ENCODE peak calls at places on chromosome 14, in four cellular contexts. O, A, X and F are unnamed samples. For H3K4me1, the result is how much of the 10 kb centered on the place peaks cover.

GRCh38 chr14:31992051-31992450 is 85.1 kb upstream of the ARHGAP5 start:
- DNase-seq in O (no peak), A (no peak), X (no peak), F (no peak)

GRCh38 chr14:81193924-81194633 is 26.7 kb downstream of the GTF2A1 start:
- DNase-seq in O (no peak), A (no peak), X (no peak), F (no peak)

GRCh38 chr14:24428628-24429394 is 657 bp downstream of the CBLN3 start:
- DNase-seq in O (no peak), A (no peak), X (no peak), F (no peak)

GRCh38 chr14:103232338-103232808 is 101.7 kb upstream of the EIF5 start:
- DNase-seq in O (no peak), A (no peak), X (no peak), F (no peak)

GRCh38 chr14:77123381-77124344 is 17.9 kb downstream of the ZDHHC22 start:
- DNase-seq in O (peak), A (peak), X (peak), F (no peak)

GRCh38 chr14:90522585-90523191 is 125.9 kb downstream of the CALM1 start:
- DNase-seq in O (no peak), A (peak), X (peak), F (peak)

GRCh38 chr14:37587438-37587837 is 7.6 kb downstream of the FOXA1 start:
- DNase-seq in O (no peak), A (no peak), X (no peak), F (no peak)

GRCh38 chr14:79896009-79896408 is 315.3 kb downstream of the DIO2 start:
- DNase-seq in O (no peak), A (no peak), X (no peak), F (no peak)

GRCh38 chr14:34088918-34089317 is 138.0 kb upstream of the EGLN3 start:
- DNase-seq in O (no peak), A (no peak), X (no peak), F (no peak)

GRCh38 chr14:64253672-64254071 is 40.5 kb downstream of the ESR2 start:
- DNase-seq in O (no peak), A (no peak), X (no peak), F (peak)

GRCh38 chr14:102608064-102608446 is 15.6 kb downstream of the RCOR1 start:
- DNase-seq in O (no peak), A (no peak), X (no peak), F (no peak)

GRCh38 chr14:32331227-32331597 is 2.1 kb downstream of the AKAP6 start:
- DNase-seq in O (no peak), A (no peak), X (no peak), F (no peak)

GRCh38 chr14:34701808-34702207 is 12.6 kb downstream of the CFL2 start:
- DNase-seq in O (no peak), A (no peak), X (no peak), F (no peak)

GRCh38 chr14:99195602-99196309 is 76.2 kb downstream of the BCL11B start:
- DNase-seq in O (no peak), A (no peak), X (no peak), F (peak)

GRCh38 chr14:54253195-54253947 is 143.4 kb upstream of the CDKN3 start:
- DNase-seq in O (no peak), A (no peak), X (no peak), F (peak)

GRCh38 chr14:24037658-24038037 is 14.2 kb upstream of the CARMIL3 start:
- DNase-seq in O (no peak), A (no peak), X (no peak), F (no peak)

GRCh38 chr14:104295681-104296387 is 157.4 kb downstream of the KIF26A start:
- DNase-seq in O (peak), A (peak), X (no peak), F (no peak)

GRCh38 chr14:96617635-96618034 is 115.5 kb downstream of the PAPOLA start:
- DNase-seq in O (no peak), A (no peak), X (no peak), F (no peak)

GRCh38 chr14:100107236-100107635 is 42.0 kb downstream of the EVL start:
- DNase-seq in O (no peak), A (no peak), X (no peak), F (no peak)

GRCh38 chr14:85131523-85131922 is 398.4 kb upstream of the FLRT2 start:
- DNase-seq in O (no peak), A (no peak), X (no peak), F (no peak)

GRCh38 chr14:90301580-90302181 is 30.1 kb downstream of the NRDE2 start:
- DNase-seq in O (no peak), A (no peak), X (no peak), F (peak)

GRCh38 chr14:104140463-104141331 is 2.3 kb downstream of the KIF26A start:
- DNase-seq in O (peak), A (no peak), X (no peak), F (no peak)

GRCh38 chr14:81192594-81192993 is 28.2 kb downstream of the GTF2A1 start:
- DNase-seq in O (no peak), A (no peak), X (no peak), F (no peak)

GRCh38 chr14:93132472-93133065 is 16.8 kb upstream of the ITPK1 start:
- DNase-seq in O (no peak), A (no peak), X (no peak), F (no peak)

GRCh38 chr14:75339059-75339458 is 60.4 kb downstream of the FOS start:
- DNase-seq in O (no peak), A (no peak), X (no peak), F (peak)

GRCh38 chr14:101022121-101022520 is 118.6 kb upstream of the RTL1 start:
- DNase-seq in O (no peak), A (no peak), X (no peak), F (no peak)

GRCh38 chr14:63677891-63678379 is 36.3 kb upstream of the WDR89 start:
- DNase-seq in O (no peak), A (no peak), X (no peak), F (peak)

GRCh38 chr14:52015411-52016030 is 26.2 kb downstream of the RTRAF start:
- DNase-seq in O (no peak), A (no peak), X (no peak), F (no peak)

GRCh38 chr14:77139540-77140342 is 1.9 kb downstream of the ZDHHC22 start:
- DNase-seq in O (no peak), A (no peak), X (no peak), F (peak)

GRCh38 chr14:50599700-50600444 is 39.9 kb downstream of the ATL1 start:
- DNase-seq in O (no peak), A (no peak), X (no peak), F (peak)
- H3K4me3 ChIP-seq in O (no peak), A (no peak), X (no peak), F (peak)

DNA sequence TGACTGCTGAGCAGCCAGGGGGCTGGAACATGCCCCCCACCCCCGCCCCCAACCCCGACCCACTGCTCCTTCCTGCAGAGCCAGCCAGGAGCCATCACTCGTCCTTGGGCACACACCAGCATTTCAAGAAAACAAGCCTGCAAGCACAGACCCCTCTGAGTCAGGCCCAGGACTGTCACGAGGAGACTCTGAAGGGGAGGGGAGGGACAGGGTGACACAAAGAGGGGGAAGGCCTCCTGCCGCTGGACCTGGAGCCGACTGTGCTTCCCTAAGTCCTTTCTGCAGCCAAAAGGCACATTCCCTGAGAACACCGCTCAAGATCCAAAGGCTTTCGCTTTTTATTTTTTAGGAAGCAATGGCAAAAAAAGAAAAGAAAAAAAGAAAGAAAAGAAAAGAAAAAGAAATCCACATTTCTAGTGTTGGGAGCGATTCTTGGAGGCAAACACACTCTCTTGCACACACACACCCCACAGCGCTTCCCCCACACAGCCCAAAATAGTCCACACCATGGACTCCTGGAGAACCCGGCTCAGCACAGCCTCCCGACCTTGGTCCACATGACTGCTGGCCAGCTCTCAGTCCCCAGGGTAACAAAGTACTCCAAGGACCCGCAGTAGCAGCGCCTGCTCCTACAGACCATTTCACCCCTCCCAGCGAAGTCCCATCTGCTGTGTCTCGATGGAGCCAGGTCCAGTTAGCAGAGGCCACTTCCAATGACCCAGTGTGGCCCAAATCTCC is 101.7 kb downstream of the DPF3 start:
- DNase-seq in O (peak), A (peak), X (no peak), F (no peak)
- H3K4me1 ChIP-seq in O (under half), A (half or more), X (under half), F (under half)

GRCh38 chr14:61720302-61720677 is 25.0 kb downstream of the HIF1A start:
- DNase-seq in O (no peak), A (no peak), X (no peak), F (no peak)

GRCh38 chr14:61718039-61718438 is 22.7 kb downstream of the HIF1A start:
- DNase-seq in O (no peak), A (no peak), X (no peak), F (no peak)

GRCh38 chr14:61716956-61717355 is 21.6 kb downstream of the HIF1A start:
- DNase-seq in O (no peak), A (no peak), X (no peak), F (no peak)

GRCh38 chr14:61724133-61724532 is 28.8 kb downstream of the HIF1A start:
- DNase-seq in O (no peak), A (no peak), X (no peak), F (no peak)

DNA sequence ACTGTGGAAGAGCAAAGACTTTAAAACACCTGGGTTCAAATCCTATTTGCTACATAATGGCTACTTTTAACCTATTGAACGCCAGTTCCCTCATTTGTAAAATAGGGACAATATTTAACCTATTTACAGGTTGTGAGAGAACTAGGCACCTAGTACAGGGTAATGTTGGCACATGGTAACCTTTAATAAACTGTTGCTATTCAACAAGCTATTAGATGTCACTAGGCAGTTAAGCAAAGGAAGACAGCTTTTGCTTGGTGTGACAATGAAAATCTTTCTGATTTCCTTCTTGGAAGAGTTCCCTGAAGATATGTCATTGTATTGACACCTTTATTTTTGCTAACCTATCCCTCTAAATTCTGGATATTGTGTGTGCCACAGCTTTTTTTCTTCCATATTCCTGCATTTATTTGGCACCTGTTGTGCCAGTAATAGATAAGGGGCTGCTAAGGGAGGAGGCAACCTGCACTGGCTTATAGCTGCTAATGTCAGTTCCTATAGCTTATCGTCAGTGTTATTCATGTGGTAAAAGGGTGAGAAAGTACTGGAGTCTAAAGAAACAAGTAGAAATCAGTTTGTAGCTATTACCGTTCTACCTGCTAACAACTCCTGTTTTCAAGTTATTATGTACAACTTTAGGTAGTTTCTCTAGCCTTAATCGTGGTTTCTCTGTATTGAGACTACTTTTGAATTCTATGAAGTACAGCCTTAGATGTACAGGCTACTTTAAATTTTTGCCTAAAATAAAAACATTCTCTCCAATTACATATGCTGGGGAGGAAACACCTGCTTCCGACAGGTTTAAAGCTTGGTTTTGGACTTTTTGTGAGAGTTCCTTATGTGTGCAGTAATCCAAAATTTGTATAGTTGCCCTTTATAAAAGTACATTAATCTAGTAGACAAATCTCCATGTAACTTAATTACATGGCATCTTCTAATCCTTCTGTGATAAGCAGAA is 24.3 kb downstream of the HIF1A start:
- DNase-seq in O (no peak), A (no peak), X (no peak), F (no peak)
- H3K4me3 ChIP-seq in O (no peak), A (no peak), X (no peak), F (peak)

GRCh38 chr14:22974530-22975313 is 7.6 kb downstream of the AJUBA start:
- DNase-seq in O (peak), A (no peak), X (no peak), F (no peak)
- H3K4me1 ChIP-seq in O (under half), A (under half), X (under half), F (under half)

GRCh38 chr14:94478420-94478819 is 2.4 kb upstream of the SERPINA9 start:
- DNase-seq in O (no peak), A (no peak), X (no peak), F (no peak)

GRCh38 chr14:94483729-94484275 is 7.8 kb upstream of the SERPINA9 start:
- DNase-seq in O (no peak), A (no peak), X (no peak), F (peak)

GRCh38 chr14:94481468-94482131 is 5.6 kb upstream of the SERPINA9 start:
- DNase-seq in O (no peak), A (no peak), X (no peak), F (peak)

GRCh38 chr14:94483071-94483451 is 7.1 kb upstream of the SERPINA9 start:
- DNase-seq in O (no peak), A (no peak), X (no peak), F (no peak)

GRCh38 chr14:94480809-94481208 is 4.8 kb upstream of the SERPINA9 start:
- DNase-seq in O (no peak), A (no peak), X (no peak), F (peak)
- H3K4me3 ChIP-seq in O (no peak), A (no peak), X (no peak), F (no peak)

DNA sequence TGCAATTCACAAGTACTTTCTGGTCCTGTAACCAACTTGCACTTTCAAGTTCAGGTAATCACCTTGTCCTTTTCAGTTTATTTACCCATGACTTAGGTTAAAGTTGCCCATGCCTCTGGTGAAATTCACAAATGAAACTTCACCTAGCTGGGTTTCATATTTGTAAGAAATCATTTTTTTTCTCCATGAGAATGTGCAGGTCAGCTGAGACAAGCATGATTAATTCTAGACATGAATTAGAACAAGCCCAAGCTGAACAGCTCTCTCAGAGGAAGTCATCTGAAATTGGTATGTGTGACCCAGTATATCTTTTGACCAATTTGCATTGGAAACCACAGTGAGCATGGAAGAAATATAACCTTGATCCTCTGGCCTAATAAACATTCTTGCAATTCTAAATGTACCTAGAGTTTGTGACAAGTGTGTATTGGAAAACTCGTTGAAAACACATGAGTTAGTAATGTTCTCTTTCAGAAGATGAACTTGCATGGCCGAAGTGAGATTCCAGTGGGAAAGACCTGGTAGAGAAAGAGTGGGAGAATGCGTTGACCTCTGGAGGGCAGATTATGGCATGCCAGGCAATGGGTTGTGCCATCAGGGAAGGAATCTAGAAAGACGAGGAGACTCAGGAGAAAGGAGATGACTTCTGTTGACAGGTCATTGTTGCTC is 486.5 kb downstream of the ZFP36L1 start:
- DNase-seq in O (no peak), A (no peak), X (no peak), F (no peak)
- H3K4me1 ChIP-seq in O (under half), A (under half), X (under half), F (under half)

GRCh38 chr14:91580886-91581615 is 70.9 kb upstream of the PPP4R3A start:
- DNase-seq in O (no peak), A (no peak), X (no peak), F (no peak)
- H3K4me3 ChIP-seq in O (no peak), A (no peak), X (no peak), F (no peak)